ENCODE peak calls at places on chromosomes 11 and 22, in six cellular contexts. M, D, T, I, L and R are unnamed samples.

GRCh38 chr22:40238425-40239344 is 61.0 kb downstream of the TNRC6B start:
- DNase-seq in M (no peak), D (peak; percentile 11), T (no peak), I (no peak), L (peak; percentile 48), R (no peak)

GRCh38 chr22:38657248-38657909 is 941 bp downstream of the CBY1 start:
- DNase-seq in M (no peak), D (peak; percentile 5), T (peak; percentile 16), I (peak; percentile 14), L (no peak), R (no peak)

GRCh38 chr22:44545773-44546172 is 47.7 kb upstream of the RTL6 start:
- DNase-seq in M (no peak), D (no peak), T (no peak), I (no peak), L (no peak), R (no peak)

GRCh38 chr11:12251651-12252560 is 125.5 kb upstream of the PARVA start:
- DNase-seq in M (no peak), D (no peak), T (no peak), I (no peak), L (no peak), R (no peak)

GRCh38 chr22:46501701-46502100 is 35.7 kb downstream of the CELSR1 start:
- DNase-seq in M (no peak), D (no peak), T (no peak), I (no peak), L (no peak), R (no peak)

GRCh38 chr11:75429902-75430691 is 2.9 kb downstream of the KLHL35 start:
- DNase-seq in M (no peak), D (peak; percentile 46), T (peak; percentile 37), I (peak; percentile 26), L (peak; percentile 26), R (peak; percentile 61)

GRCh38 chr11:124893781-124894401 is 3.8 kb downstream of the ROBO4 start:
- DNase-seq in M (no peak), D (no peak), T (no peak), I (no peak), L (no peak), R (peak; percentile 36)

GRCh38 chr11:8206251-8207079 is 37.6 kb upstream of the RIC3 start:
- DNase-seq in M (no peak), D (no peak), T (no peak), I (no peak), L (peak; percentile 16), R (no peak)

GRCh38 chr11:75597636-75598035 is 35.6 kb downstream of the SERPINH1 start:
- DNase-seq in M (no peak), D (no peak), T (no peak), I (no peak), L (no peak), R (no peak)

GRCh38 chr22:17955611-17956379 is 68.6 kb downstream of the MICAL3 start:
- DNase-seq in M (peak; percentile 41), D (no peak), T (no peak), I (no peak), L (no peak), R (no peak)

GRCh38 chr22:35008213-35008612 is 57.7 kb upstream of the ISX start:
- DNase-seq in M (no peak), D (no peak), T (no peak), I (no peak), L (no peak), R (no peak)

GRCh38 chr22:44168206-44168605 is 12.5 kb upstream of the PARVG start:
- DNase-seq in M (no peak), D (no peak), T (no peak), I (no peak), L (no peak), R (no peak)

GRCh38 chr11:7668911-7669310 is 4.4 kb downstream of the CYB5R2 start:
- DNase-seq in M (no peak), D (no peak), T (no peak), I (no peak), L (no peak), R (no peak)

GRCh38 chr11:104609297-104609696 is 289.0 kb downstream of the CASP12 start:
- DNase-seq in M (no peak), D (no peak), T (peak; percentile 31), I (peak; percentile 6), L (peak; percentile 4), R (no peak)

GRCh38 chr11:24511518-24511917 is 14.7 kb downstream of the LUZP2 start:
- DNase-seq in M (no peak), D (no peak), T (no peak), I (no peak), L (no peak), R (no peak)

GRCh38 chr11:94790771-94791180 is 22.6 kb downstream of the AMOTL1 start:
- DNase-seq in M (no peak), D (no peak), T (no peak), I (no peak), L (no peak), R (no peak)

GRCh38 chr22:36948273-36949055 is 35.0 kb downstream of the CSF2RB start:
- DNase-seq in M (no peak), D (no peak), T (no peak), I (no peak), L (no peak), R (no peak)